ENCODE peak calls at places on chromosomes 4 and X, in six cellular contexts. G is AG09309, Q is psoas muscle, K is cardiac muscle cell, N is uterus, A is transverse colon. V is an unnamed sample.

GRCh38 chr4:68361146-68361589 is 11.3 kb upstream of the YTHDC1 start:
- DNase-seq in G (peak; percentile 69), Q (no peak), K (peak; percentile 47), N (no peak), A (no peak), V (no peak)

GRCh38 chr4:42282081-42282901 is 115.0 kb upstream of the SHISA3 start:
- DNase-seq in G (no peak), Q (peak; percentile 74), K (peak; percentile 87), N (peak; percentile 15), A (no peak), V (peak; percentile 40)

GRCh38 chrX:50617183-50617582 is 146.6 kb upstream of the DGKK start:
- DNase-seq in G (no peak), Q (no peak), K (no peak), N (no peak), A (no peak), V (no peak)

GRCh38 chr4:32748498-32748897 is 2028.3 kb downstream of the PCDH7 start:
- DNase-seq in G (no peak), Q (no peak), K (no peak), N (no peak), A (no peak), V (no peak)

GRCh38 chrX:123422875-123423274 is 238.8 kb downstream of the GRIA3 start:
- DNase-seq in G (no peak), Q (no peak), K (peak; percentile 36), N (no peak), A (peak; percentile 16), V (no peak)

GRCh38 chrX:74343970-74344622 is 40.1 kb downstream of the ZCCHC13 start:
- DNase-seq in G (peak; percentile 87), Q (no peak), K (peak; percentile 95), N (peak; percentile 31), A (peak; percentile 63), V (peak; percentile 93)

GRCh38 chr4:76704133-76704881 is 193.6 kb downstream of the SOWAHB start:
- DNase-seq in G (no peak), Q (no peak), K (peak; percentile 64), N (no peak), A (peak; percentile 79), V (no peak)

GRCh38 chrX:111411591-111412371 is at the start of gene DCX:
- DNase-seq in G (no peak), Q (no peak), K (no peak), N (no peak), A (no peak), V (no peak)

GRCh38 chrX:16838202-16839066 is 31.7 kb downstream of the RBBP7 start:
- DNase-seq in G (peak; percentile 55), Q (peak; percentile 71), K (peak; percentile 83), N (no peak), A (peak; percentile 13), V (peak; percentile 72)

GRCh38 chrX:22922961-22923360 is 76.8 kb upstream of the DDX53 start:
- DNase-seq in G (no peak), Q (no peak), K (peak; percentile 92), N (peak; percentile 16), A (no peak), V (peak; percentile 61)

GRCh38 chr4:52984469-52984868 is 122.4 kb downstream of the RASL11B start:
- DNase-seq in G (no peak), Q (no peak), K (no peak), N (no peak), A (no peak), V (no peak)

GRCh38 chrX:98523026-98523425 is 1639.3 kb downstream of the RPA4 start:
- DNase-seq in G (no peak), Q (no peak), K (no peak), N (no peak), A (no peak), V (no peak)

GRCh38 chrX:8374041-8374825 is 90.4 kb upstream of the VCX3B start:
- DNase-seq in G (no peak), Q (no peak), K (no peak), N (no peak), A (no peak), V (no peak)

GRCh38 chr4:83219344-83219990 is 65.1 kb downstream of the COQ2 start:
- DNase-seq in G (no peak), Q (no peak), K (no peak), N (no peak), A (peak; percentile 56), V (no peak)

GRCh38 chrX:41720125-41720780 is 3.7 kb upstream of the GPR82 start:
- DNase-seq in G (no peak), Q (no peak), K (peak; percentile 21), N (no peak), A (peak; percentile 22), V (no peak)

GRCh38 chrX:119475389-119476101 is 7.3 kb downstream of the SLC25A5 start:
- DNase-seq in G (no peak), Q (no peak), K (no peak), N (no peak), A (no peak), V (no peak)

GRCh38 chr4:174859904-174860303 is 30.9 kb upstream of the GLRA3 start:
- DNase-seq in G (no peak), Q (no peak), K (no peak), N (no peak), A (no peak), V (no peak)

GRCh38 chr4:152220201-152220666 is 315.7 kb downstream of the FBXW7 start:
- DNase-seq in G (peak; percentile 80), Q (no peak), K (no peak), N (no peak), A (no peak), V (no peak)

GRCh38 chrX:316351-317325 is 2.0 kb downstream of the GTPBP6 start:
- DNase-seq in G (no peak), Q (peak; percentile 65), K (no peak), N (no peak), A (peak; percentile 19), V (no peak)

GRCh38 chr4:129394635-129395034 is 298.7 kb downstream of the C4orf33 start:
- DNase-seq in G (no peak), Q (no peak), K (no peak), N (no peak), A (no peak), V (no peak)

GRCh38 chr4:73576366-73576765 is 43.9 kb downstream of the RASSF6 start:
- DNase-seq in G (no peak), Q (no peak), K (peak; percentile 52), N (no peak), A (no peak), V (peak; percentile 37)

GRCh38 chr4:118757761-118758213 is 72.6 kb downstream of the METTL14 start:
- DNase-seq in G (no peak), Q (no peak), K (peak; percentile 90), N (no peak), A (no peak), V (peak; percentile 43)

GRCh38 chr4:7811536-7812190 is 128.0 kb downstream of the AFAP1 start:
- DNase-seq in G (no peak), Q (peak; percentile 75), K (peak; percentile 82), N (peak; percentile 59), A (peak; percentile 57), V (no peak)

GRCh38 chr4:2837904-2838496 is 5.6 kb upstream of the ADD1 start:
- DNase-seq in G (no peak), Q (no peak), K (peak; percentile 78), N (peak; percentile 62), A (peak; percentile 53), V (no peak)

GRCh38 chr4:40254961-40255721 is 58.3 kb downstream of the RHOH start:
- DNase-seq in G (no peak), Q (no peak), K (peak; percentile 55), N (no peak), A (no peak), V (peak; percentile 60)

GRCh38 chr4:84159767-84160166 is 339.3 kb downstream of the NKX6-1 start:
- DNase-seq in G (no peak), Q (no peak), K (no peak), N (no peak), A (no peak), V (no peak)

GRCh38 chr4:182845618-182846017 is 71.6 kb downstream of the DCTD start:
- DNase-seq in G (no peak), Q (no peak), K (no peak), N (no peak), A (no peak), V (no peak)

GRCh38 chr4:87975466-87975865 is at the start of gene SPP1:
- DNase-seq in G (no peak), Q (no peak), K (peak; percentile 9), N (no peak), A (no peak), V (no peak)

GRCh38 chrX:68633981-68634380 is 13.5 kb upstream of the STARD8 start:
- DNase-seq in G (no peak), Q (no peak), K (no peak), N (no peak), A (no peak), V (no peak)

GRCh38 chr4:156781852-156782251 is 189.7 kb downstream of the PDGFC start:
- DNase-seq in G (no peak), Q (no peak), K (no peak), N (no peak), A (no peak), V (no peak)
- H3K4me3 ChIP-seq in G (no peak overlapping the region), Q (no peak overlapping the region), K (no peak overlapping the region), N (no peak overlapping the region), A (no peak overlapping the region), V (no peak overlapping the region)

GRCh38 chr4:145840801-145841200 is 97.8 kb downstream of the ZNF827 start:
- DNase-seq in G (no peak), Q (no peak), K (no peak), N (no peak), A (no peak), V (no peak)
- H3K4me3 ChIP-seq in G (no peak overlapping the region), Q (no peak overlapping the region), K (no peak overlapping the region), N (no peak overlapping the region), A (no peak overlapping the region), V (no peak overlapping the region)

DNA sequence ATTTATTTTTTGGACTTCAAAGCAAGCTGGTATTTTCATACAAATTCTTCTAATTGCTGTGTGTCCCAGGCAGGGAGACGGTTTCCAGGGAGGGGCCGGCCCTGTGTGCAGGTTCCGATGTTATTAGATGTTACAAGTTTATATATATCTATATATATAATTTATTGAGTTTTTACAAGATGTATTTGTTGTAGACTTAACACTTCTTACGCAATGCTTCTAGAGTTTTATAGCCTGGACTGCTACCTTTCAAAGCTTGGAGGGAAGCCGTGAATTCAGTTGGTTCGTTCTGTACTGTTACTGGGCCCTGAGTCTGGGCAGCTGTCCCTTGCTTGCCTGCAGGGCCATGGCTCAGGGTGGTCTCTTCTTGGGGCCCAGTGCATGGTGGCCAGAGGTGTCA is 15.3 kb downstream of the FGFR3 start:
- DNase-seq in G (no peak), Q (no peak), K (no peak), N (no peak), A (no peak), V (no peak)
- H3K4me3 ChIP-seq in G (no peak overlapping the region), Q (no peak overlapping the region), K (no peak overlapping the region), N (no peak overlapping the region), A (no peak overlapping the region), V (no peak overlapping the region)

GRCh38 chr4:121072836-121073362 is 564 bp upstream of the NDNF start:
- DNase-seq in G (no peak), Q (no peak), K (no peak), N (no peak), A (peak; percentile 23), V (no peak)
- H3K4me3 ChIP-seq in G (peak overlapping the region; percentile 59), Q (peak overlapping the region; percentile 69), K (peak overlapping the region; percentile 71), N (peak overlapping the region; percentile 49), A (peak overlapping the region; percentile 63), V (peak overlapping the region; percentile 59)

V was measured in skeletal muscle cell.